ENCODE peak calls at places on chromosomes 5 and 9, in four cellular contexts. One of them, this sample, is unnamed. For H3K27me3, the result is how much of the 10 kb centered on the place peaks cover.

GRCh38 chr5:61159841-61160240 is 2.4 kb downstream of the SMIM15 start:
- DNase-seq in left ventricle myocardium inferior: no peak
- DNase-seq in H1: no peak
- DNase-seq in left lung: no peak
- DNase-seq in this sample: no peak

GRCh38 chr5:16593013-16593412 is 23.8 kb downstream of the RETREG1 start:
- DNase-seq in left ventricle myocardium inferior: no peak
- DNase-seq in H1: no peak
- DNase-seq in left lung: no peak
- DNase-seq in this sample: no peak

GRCh38 chr5:135248801-135249231 is 150.2 kb downstream of the MACROH2A1 start:
- DNase-seq in left ventricle myocardium inferior: no peak
- DNase-seq in H1: no peak
- DNase-seq in left lung: no peak
- DNase-seq in this sample: peak

GRCh38 chr5:98880151-98880550 is 48.7 kb downstream of the CHD1 start:
- DNase-seq in left ventricle myocardium inferior: no peak
- DNase-seq in H1: no peak
- DNase-seq in left lung: no peak
- DNase-seq in this sample: no peak

GRCh38 chr9:4106744-4107143 is 193.1 kb downstream of the GLIS3 start:
- DNase-seq in left ventricle myocardium inferior: no peak
- DNase-seq in H1: no peak
- DNase-seq in left lung: no peak
- DNase-seq in this sample: peak

GRCh38 chr5:81750308-81751008 is 439 bp downstream of the SSBP2 start:
- DNase-seq in left ventricle myocardium inferior: no peak
- DNase-seq in H1: no peak
- DNase-seq in left lung: no peak
- DNase-seq in this sample: no peak

GRCh38 chr9:128840524-128840923 is 10.9 kb upstream of the SPOUT1 start:
- DNase-seq in left ventricle myocardium inferior: no peak
- DNase-seq in H1: no peak
- DNase-seq in left lung: no peak
- DNase-seq in this sample: no peak

GRCh38 chr9:83572524-83572923 is 34.3 kb upstream of the FRMD3 start:
- DNase-seq in left ventricle myocardium inferior: no peak
- DNase-seq in H1: no peak
- DNase-seq in left lung: no peak
- DNase-seq in this sample: no peak

GRCh38 chr5:125813221-125813974 is 609.8 kb upstream of the GRAMD2B start:
- DNase-seq in left ventricle myocardium inferior: no peak
- DNase-seq in H1: no peak
- DNase-seq in left lung: no peak
- DNase-seq in this sample: no peak

GRCh38 chr9:109101810-109102209 is 17.9 kb downstream of the TMEM245 start:
- DNase-seq in left ventricle myocardium inferior: no peak
- DNase-seq in H1: no peak
- DNase-seq in left lung: no peak
- DNase-seq in this sample: no peak

GRCh38 chr9:26973989-26974388 is 17.8 kb downstream of the IFT74 start:
- DNase-seq in left ventricle myocardium inferior: no peak
- DNase-seq in H1: no peak
- DNase-seq in left lung: no peak
- DNase-seq in this sample: no peak

GRCh38 chr5:88688242-88688959 is 194.6 kb downstream of the MEF2C start:
- DNase-seq in left ventricle myocardium inferior: no peak
- DNase-seq in H1: no peak
- DNase-seq in left lung: no peak
- DNase-seq in this sample: no peak

GRCh38 chr9:94937214-94937903 is 210.9 kb downstream of the AOPEP start:
- DNase-seq in left ventricle myocardium inferior: no peak
- DNase-seq in H1: no peak
- DNase-seq in left lung: no peak
- DNase-seq in this sample: no peak

GRCh38 chr9:2053883-2054845 is 39.0 kb downstream of the SMARCA2 start:
- DNase-seq in left ventricle myocardium inferior: no peak
- DNase-seq in H1: no peak
- DNase-seq in left lung: no peak
- DNase-seq in this sample: no peak

GRCh38 chr5:91491229-91491628 is 108.1 kb upstream of the ARRDC3 start:
- DNase-seq in left ventricle myocardium inferior: no peak
- DNase-seq in H1: no peak
- DNase-seq in left lung: no peak
- DNase-seq in this sample: no peak

GRCh38 chr5:138663009-138663408 is 87.8 kb upstream of the HSPA9 start:
- DNase-seq in left ventricle myocardium inferior: no peak
- DNase-seq in H1: no peak
- DNase-seq in left lung: no peak
- DNase-seq in this sample: no peak

GRCh38 chr9:127295005-127295404 is 30.4 kb downstream of the GARNL3 start:
- DNase-seq in left ventricle myocardium inferior: no peak
- DNase-seq in H1: no peak
- DNase-seq in left lung: no peak
- DNase-seq in this sample: peak

GRCh38 chr5:125176005-125176390 is 429.6 kb upstream of the ZNF608 start:
- DNase-seq in left ventricle myocardium inferior: no peak
- DNase-seq in H1: no peak
- DNase-seq in left lung: no peak
- DNase-seq in this sample: no peak

GRCh38 chr9:120538339-120538738 is 41.6 kb downstream of the CDK5RAP2 start:
- DNase-seq in left ventricle myocardium inferior: no peak
- DNase-seq in H1: no peak
- DNase-seq in left lung: no peak
- DNase-seq in this sample: no peak

GRCh38 chr5:141272906-141273305 is 27.7 kb downstream of the PCDHB15 start:
- DNase-seq in left ventricle myocardium inferior: no peak
- DNase-seq in H1: peak
- DNase-seq in left lung: no peak
- DNase-seq in this sample: no peak

GRCh38 chr9:15909297-15909696 is 356.5 kb downstream of the CCDC171 start:
- DNase-seq in left ventricle myocardium inferior: no peak
- DNase-seq in H1: no peak
- DNase-seq in left lung: no peak
- DNase-seq in this sample: no peak

GRCh38 chr5:138641547-138642298 is 66.5 kb upstream of the HSPA9 start:
- DNase-seq in left ventricle myocardium inferior: peak
- DNase-seq in H1: peak
- DNase-seq in left lung: peak
- DNase-seq in this sample: no peak

GRCh38 chr5:41600738-41601137 is 90.3 kb upstream of the PLCXD3 start:
- DNase-seq in left ventricle myocardium inferior: no peak
- DNase-seq in H1: no peak
- DNase-seq in left lung: no peak
- DNase-seq in this sample: no peak

GRCh38 chr9:96126321-96126881 is 175.6 kb downstream of the HSD17B3 start:
- DNase-seq in left ventricle myocardium inferior: no peak
- DNase-seq in H1: no peak
- DNase-seq in left lung: no peak
- DNase-seq in this sample: no peak
- H3K27me3 ChIP-seq in left ventricle myocardium inferior: under half
- H3K27me3 ChIP-seq in H1: under half
- H3K27me3 ChIP-seq in left lung: under half
- H3K27me3 ChIP-seq in this sample: under half

GRCh38 chr5:33490071-33490665 is 49.4 kb downstream of the TARS1 start:
- DNase-seq in left ventricle myocardium inferior: no peak
- DNase-seq in H1: no peak
- DNase-seq in left lung: no peak
- DNase-seq in this sample: peak
- TF ChIP-seq CTCF in left ventricle myocardium inferior: no peak
- TF ChIP-seq CTCF in H1: no peak
- TF ChIP-seq CTCF in left lung: no peak
- TF ChIP-seq CTCF in this sample: no peak

GRCh38 chr5:12242960-12243888 is 339.0 kb upstream of the CTNND2 start:
- DNase-seq in left ventricle myocardium inferior: no peak
- DNase-seq in H1: no peak
- DNase-seq in left lung: no peak
- DNase-seq in this sample: no peak
- H3K4me3 ChIP-seq in left ventricle myocardium inferior: no peak
- H3K4me3 ChIP-seq in H1: no peak
- H3K4me3 ChIP-seq in left lung: no peak
- H3K4me3 ChIP-seq in this sample: no peak

DNA sequence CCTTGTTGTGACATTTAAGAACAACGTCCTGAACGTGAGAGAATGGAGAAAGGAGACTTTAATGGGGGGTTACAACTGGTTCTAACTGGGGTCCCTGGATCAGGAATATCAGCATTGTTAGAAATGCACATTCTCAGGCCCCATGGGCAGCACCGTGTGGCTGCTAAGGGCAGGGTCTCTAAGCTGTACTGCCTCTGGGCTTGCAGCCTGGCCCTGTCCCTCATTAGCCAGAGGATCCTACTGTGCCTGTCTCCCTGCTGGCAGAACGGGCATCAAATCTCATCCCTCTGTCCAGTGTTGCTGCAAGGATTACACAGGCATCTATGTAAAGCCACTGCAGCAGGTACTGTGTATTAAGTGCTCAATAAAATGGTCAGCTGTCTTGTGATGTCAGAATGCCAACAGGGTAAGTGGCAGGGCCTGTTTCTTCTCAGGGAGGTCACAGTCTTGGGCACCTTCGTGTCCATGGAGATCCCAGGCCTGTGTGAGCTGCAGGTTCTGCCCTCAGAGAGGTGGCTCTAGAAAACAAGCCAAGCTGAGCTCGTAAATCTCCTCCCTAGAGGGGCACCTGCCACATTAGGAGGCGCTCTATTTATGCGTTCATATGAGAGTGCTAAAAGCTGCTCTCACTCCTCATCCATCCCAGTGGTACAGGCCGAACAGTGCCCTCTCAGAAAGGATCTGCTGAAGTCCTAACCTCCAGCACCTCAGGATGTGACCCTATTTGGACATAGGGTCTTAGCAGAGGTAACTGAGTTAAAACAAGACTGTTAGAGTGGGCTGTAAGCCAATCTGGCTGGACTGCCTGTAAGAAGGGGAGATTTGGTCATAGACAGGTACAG is 210.5 kb downstream of the GADD45G start:
- DNase-seq in left ventricle myocardium inferior: no peak
- DNase-seq in H1: no peak
- DNase-seq in left lung: no peak
- DNase-seq in this sample: no peak
- H3K27me3 ChIP-seq in left ventricle myocardium inferior: under half
- H3K27me3 ChIP-seq in H1: under half
- H3K27me3 ChIP-seq in left lung: under half
- H3K27me3 ChIP-seq in this sample: under half

DNA sequence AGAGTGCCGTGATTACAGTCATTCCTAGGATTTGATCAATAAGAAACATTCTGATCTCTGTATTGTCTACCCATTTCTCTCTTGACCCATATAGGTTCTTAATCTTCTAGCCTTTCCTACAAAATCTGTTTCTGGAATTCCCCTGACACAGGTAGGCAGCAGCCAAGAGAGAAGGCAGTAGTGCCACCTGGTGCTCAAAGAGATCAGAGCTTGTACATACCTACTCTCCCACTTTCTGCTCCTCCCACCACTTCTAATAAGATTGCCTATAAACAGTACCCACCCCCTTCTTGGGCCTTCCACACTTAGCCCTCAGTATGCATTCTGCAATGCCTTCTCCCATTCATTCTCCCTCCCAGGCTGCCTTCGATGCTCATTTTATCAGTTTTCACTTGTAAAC is 117.4 kb upstream of the RORB start:
- DNase-seq in left ventricle myocardium inferior: no peak
- DNase-seq in H1: peak
- DNase-seq in left lung: no peak
- DNase-seq in this sample: no peak
- TF ChIP-seq CTCF in left ventricle myocardium inferior: peak
- TF ChIP-seq CTCF in H1: peak
- TF ChIP-seq CTCF in left lung: no peak
- TF ChIP-seq CTCF in this sample: no peak

GRCh38 chr9:90641868-90642558 is 611 bp downstream of the DIRAS2 start:
- DNase-seq in left ventricle myocardium inferior: no peak
- DNase-seq in H1: no peak
- DNase-seq in left lung: no peak
- DNase-seq in this sample: no peak
- H3K4me3 ChIP-seq in left ventricle myocardium inferior: peak
- H3K4me3 ChIP-seq in H1: peak
- H3K4me3 ChIP-seq in left lung: no peak
- H3K4me3 ChIP-seq in this sample: peak

GRCh38 chr9:98425079-98425478 is 169.6 kb upstream of the TBC1D2 start:
- DNase-seq in left ventricle myocardium inferior: no peak
- DNase-seq in H1: no peak
- DNase-seq in left lung: no peak
- DNase-seq in this sample: no peak
- H3K27me3 ChIP-seq in left ventricle myocardium inferior: under half
- H3K27me3 ChIP-seq in H1: under half
- H3K27me3 ChIP-seq in left lung: under half
- H3K27me3 ChIP-seq in this sample: under half

DNA sequence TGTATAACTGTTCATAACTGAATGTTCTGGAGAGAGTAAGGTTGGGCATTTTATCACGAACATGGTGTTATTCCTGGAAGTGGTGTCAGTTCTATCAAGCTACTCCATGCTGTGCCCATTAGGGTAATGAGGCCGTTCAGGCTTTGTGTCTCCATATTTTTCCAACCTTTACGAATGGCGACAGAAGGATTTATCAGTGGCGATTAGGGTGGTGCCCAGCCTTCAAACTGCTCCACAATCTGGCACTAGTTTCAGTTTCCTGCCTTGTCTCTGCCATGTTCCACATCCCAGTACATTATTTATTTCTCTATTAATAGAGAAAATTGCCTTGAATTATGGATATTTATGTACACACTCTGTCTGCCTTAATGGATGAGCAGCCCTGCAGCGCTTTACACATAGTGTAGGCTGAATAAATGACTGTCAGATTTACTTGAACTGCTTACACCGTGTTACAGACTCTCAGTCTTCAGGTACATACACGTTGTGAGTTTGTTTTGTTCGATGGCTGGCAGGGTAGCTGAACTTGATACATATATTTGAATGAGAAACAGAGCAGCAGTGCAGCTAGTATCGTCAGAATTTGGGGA is 23.8 kb upstream of the TMC1 start:
- DNase-seq in left ventricle myocardium inferior: no peak
- DNase-seq in H1: no peak
- DNase-seq in left lung: no peak
- DNase-seq in this sample: no peak
- TF ChIP-seq CTCF in left ventricle myocardium inferior: no peak
- TF ChIP-seq CTCF in H1: no peak
- TF ChIP-seq CTCF in left lung: no peak
- TF ChIP-seq CTCF in this sample: no peak

This sample was measured in esophagus muscularis mucosa.